ENCODE peak calls at places on chromosomes 11 and 22, in four cellular contexts. G is endothelial cell; X is ureter; Y is activated CD4-positive, alpha-beta T cell treated with anti-CD3 and anti-CD28 coated beads for 24 hours. J is an unnamed sample.

GRCh38 chr11:38543311-38543710 is 1945.3 kb upstream of the RAG2 start:
- DNase-seq in G (no peak), X (no peak), Y (no peak), J (no peak)

GRCh38 chr11:118901494-118902335 is 18.0 kb downstream of the CXCR5 start:
- DNase-seq in G (no peak), X (no peak), Y (no peak), J (no peak)

GRCh38 chr11:119797137-119797611 is 68.2 kb upstream of the NECTIN1 start:
- DNase-seq in G (no peak), X (no peak), Y (no peak), J (no peak)

GRCh38 chr22:33578752-33579151 is 341.5 kb downstream of the LARGE1 start:
- DNase-seq in G (no peak), X (no peak), Y (no peak), J (no peak)

GRCh38 chr22:46829140-46829891 is 66.9 kb downstream of the TBC1D22A start:
- DNase-seq in G (no peak), X (no peak), Y (no peak), J (no peak)

GRCh38 chr11:88297320-88298263 is 39.9 kb downstream of the CTSC start:
- DNase-seq in G (no peak), X (no peak), Y (no peak), J (no peak)

GRCh38 chr11:13966486-13966885 is 4.0 kb downstream of the SPON1 start:
- DNase-seq in G (no peak), X (no peak), Y (no peak), J (no peak)

GRCh38 chr11:122755941-122756340 is 82.4 kb upstream of the CRTAM start:
- DNase-seq in G (no peak), X (no peak), Y (no peak), J (no peak)

GRCh38 chr11:118144869-118145268 is 7.8 kb downstream of the SCN4B start:
- DNase-seq in G (no peak), X (no peak), Y (no peak), J (no peak)

GRCh38 chr22:22357024-22357868 is 112.7 kb downstream of the VPREB1 start:
- DNase-seq in G (peak; percentile 94), X (peak; percentile 79), Y (peak; percentile 71), J (peak; percentile 91)

GRCh38 chr11:86486261-86487030 is 111.8 kb downstream of the CCDC81 start:
- DNase-seq in G (no peak), X (no peak), Y (no peak), J (no peak)

GRCh38 chr11:68271023-68271780 is 571 bp downstream of the C11orf24 start:
- DNase-seq in G (peak; percentile 57), X (peak; percentile 70), Y (no peak), J (peak; percentile 41)

GRCh38 chr11:72814831-72815618 is 814 bp downstream of the ATG16L2 start:
- DNase-seq in G (peak; percentile 66), X (no peak), Y (peak; percentile 30), J (peak; percentile 31)

GRCh38 chr11:26109658-26110393 is 222.1 kb upstream of the ANO3 start:
- DNase-seq in G (no peak), X (no peak), Y (no peak), J (no peak)

GRCh38 chr22:40180403-40180802 is 2.7 kb downstream of the TNRC6B start:
- DNase-seq in G (no peak), X (no peak), Y (no peak), J (no peak)

GRCh38 chr11:123976770-123977560 is 616 bp downstream of the OR10S1 start:
- DNase-seq in G (no peak), X (no peak), Y (no peak), J (no peak)

GRCh38 chr11:69295995-69296889 is 2.3 kb downstream of the MYEOV start:
- DNase-seq in G (no peak), X (no peak), Y (no peak), J (no peak)

GRCh38 chr22:45067731-45068130 is 57.9 kb upstream of the PHF21B start:
- DNase-seq in G (no peak), X (no peak), Y (no peak), J (no peak)

GRCh38 chr22:19876941-19877625 is 22.4 kb upstream of the GNB1L start:
- DNase-seq in G (no peak), X (peak; percentile 38), Y (no peak), J (no peak)